ENCODE peak calls at places on chromosomes 3 and 15, in seven cellular contexts. K is EL; O is T-helper 9 cell; S is HT-29; W is HT1080; L is activated naive CD4-positive, alpha-beta T cell treated with anti-CD3 and anti-CD28 coated beads, Interleukin-2, amount 50 U/mL, for 72 hours; U is GM03348. C is an unnamed sample.

GRCh38 chr15:46502668-46503067 is 867.8 kb downstream of the SQOR start:
- DNase-seq in K (no peak), O (no peak), S (peak), W (peak), L (no peak), U (peak), C (no peak)

GRCh38 chr15:85750319-85750806 is 44.4 kb downstream of the KLHL25 start:
- DNase-seq in K (no peak), O (no peak), S (no peak), W (no peak), L (peak), U (peak), C (no peak)

GRCh38 chr3:46489875-46490274 is 7.9 kb upstream of the RTP3 start:
- DNase-seq in K (peak), O (no peak), S (no peak), W (peak), L (no peak), U (no peak), C (no peak)

GRCh38 chr15:63221346-63221745 is 31.9 kb downstream of the RAB8B start:
- DNase-seq in K (peak), O (no peak), S (no peak), W (peak), L (no peak), U (no peak), C (no peak)

GRCh38 chr15:63203451-63204090 is 14.2 kb downstream of the RAB8B start:
- DNase-seq in K (peak), O (peak), S (no peak), W (peak), L (no peak), U (no peak), C (no peak)

GRCh38 chr3:19541284-19541683 is 392.7 kb downstream of the EFHB start:
- DNase-seq in K (no peak), O (no peak), S (no peak), W (no peak), L (no peak), U (no peak), C (no peak)

GRCh38 chr15:100100926-100101325 is 240.8 kb downstream of the ADAMTS17 start:
- DNase-seq in K (no peak), O (no peak), S (no peak), W (no peak), L (no peak), U (no peak), C (no peak)

GRCh38 chr3:59212128-59212764 is 162.4 kb upstream of the CFAP20DC start:
- DNase-seq in K (peak), O (no peak), S (peak), W (peak), L (no peak), U (peak), C (peak)

GRCh38 chr3:141426404-141427034 is 58.2 kb downstream of the ZBTB38 start:
- DNase-seq in K (peak), O (no peak), S (peak), W (no peak), L (no peak), U (peak), C (no peak)

GRCh38 chr3:78855190-78855589 is 912.6 kb downstream of the ROBO1 start:
- DNase-seq in K (no peak), O (no peak), S (no peak), W (no peak), L (no peak), U (no peak), C (no peak)

GRCh38 chr15:100241572-100242479 is 99.9 kb downstream of the ADAMTS17 start:
- DNase-seq in K (peak), O (no peak), S (peak), W (peak), L (no peak), U (no peak), C (no peak)

GRCh38 chr3:62688050-62688449 is 187.2 kb downstream of the CADPS start:
- DNase-seq in K (peak), O (no peak), S (no peak), W (no peak), L (no peak), U (no peak), C (no peak)

GRCh38 chr3:9884555-9885165 is 4.6 kb upstream of the CIDEC start:
- DNase-seq in K (peak), O (no peak), S (peak), W (peak), L (no peak), U (peak), C (peak)

GRCh38 chr3:62981962-62982361 is 106.7 kb upstream of the CADPS start:
- DNase-seq in K (no peak), O (no peak), S (no peak), W (no peak), L (no peak), U (no peak), C (no peak)

GRCh38 chr15:33140326-33140725 is 54.2 kb downstream of the FMN1 start:
- DNase-seq in K (no peak), O (no peak), S (no peak), W (no peak), L (no peak), U (no peak), C (no peak)

GRCh38 chr3:27089063-27089462 is 280.1 kb downstream of the NEK10 start:
- DNase-seq in K (no peak), O (no peak), S (no peak), W (no peak), L (no peak), U (no peak), C (no peak)

GRCh38 chr15:31455499-31455898 is 128.9 kb downstream of the KLF13 start:
- DNase-seq in K (no peak), O (no peak), S (no peak), W (no peak), L (no peak), U (no peak), C (no peak)

GRCh38 chr3:156867174-156867573 is 41.0 kb downstream of the LEKR1 start:
- DNase-seq in K (no peak), O (no peak), S (no peak), W (no peak), L (no peak), U (no peak), C (no peak)

GRCh38 chr3:121651684-121652083 is 9.0 kb downstream of the HCLS1 start:
- DNase-seq in K (peak), O (no peak), S (peak), W (peak), L (no peak), U (no peak), C (no peak)

GRCh38 chr3:107085261-107085660 is 292.0 kb upstream of the CCDC54 start:
- DNase-seq in K (peak), O (no peak), S (no peak), W (no peak), L (no peak), U (no peak), C (no peak)

GRCh38 chr3:105585-105984 is 91.0 kb upstream of the CHL1 start:
- DNase-seq in K (no peak), O (no peak), S (no peak), W (peak), L (no peak), U (no peak), C (no peak)

C was measured in HFF-Myc.